ENCODE peak calls at places on chromosomes 11 and 22, in four cellular contexts. T is HepG2, I is SK-N-SH, W is K562. J is an unnamed sample.

GRCh38 chr11:36300651-36301050 is 4.6 kb downstream of the PRR5L start:
- DNase-seq in T (no peak), I (no peak), W (no peak), J (no peak)

GRCh38 chr11:100948936-100949335 is 180.7 kb downstream of the PGR start:
- DNase-seq in T (no peak), I (no peak), W (no peak), J (no peak)

GRCh38 chr11:126345759-126346585 is 9.5 kb upstream of the ST3GAL4 start:
- DNase-seq in T (no peak), I (no peak), W (peak; percentile 83), J (no peak)

GRCh38 chr11:15580056-15580774 is 465.5 kb downstream of the INSC start:
- DNase-seq in T (no peak), I (no peak), W (peak; percentile 48), J (no peak)

GRCh38 chr11:11966354-11966741 is 42.1 kb downstream of the DKK3 start:
- DNase-seq in T (no peak), I (no peak), W (no peak), J (no peak)

GRCh38 chr11:75214843-75215242 is 25.7 kb upstream of the TPBGL start:
- DNase-seq in T (no peak), I (peak; percentile 58), W (no peak), J (no peak)

GRCh38 chr22:17951315-17951714 is 73.0 kb downstream of the MICAL3 start:
- DNase-seq in T (peak; percentile 50), I (no peak), W (no peak), J (no peak)

GRCh38 chr11:133946541-133947297 is 10.0 kb downstream of the IGSF9B start:
- DNase-seq in T (no peak), I (peak; percentile 91), W (no peak), J (peak; percentile 43)

GRCh38 chr11:117809236-117810055 is 12.4 kb upstream of the DSCAML1 start:
- DNase-seq in T (no peak), I (peak; percentile 90), W (peak; percentile 76), J (peak; percentile 74)

GRCh38 chr11:36211735-36212430 is 77.3 kb downstream of the COMMD9 start:
- DNase-seq in T (no peak), I (peak; percentile 69), W (no peak), J (no peak)

GRCh38 chr22:24200616-24201212 is 19.4 kb downstream of the SUSD2 start:
- DNase-seq in T (peak; percentile 86), I (peak; percentile 6), W (no peak), J (no peak)
- TF ChIP-seq FOXJ3 in T (no peak), I (no peak), W (no peak), J (no peak)

DNA sequence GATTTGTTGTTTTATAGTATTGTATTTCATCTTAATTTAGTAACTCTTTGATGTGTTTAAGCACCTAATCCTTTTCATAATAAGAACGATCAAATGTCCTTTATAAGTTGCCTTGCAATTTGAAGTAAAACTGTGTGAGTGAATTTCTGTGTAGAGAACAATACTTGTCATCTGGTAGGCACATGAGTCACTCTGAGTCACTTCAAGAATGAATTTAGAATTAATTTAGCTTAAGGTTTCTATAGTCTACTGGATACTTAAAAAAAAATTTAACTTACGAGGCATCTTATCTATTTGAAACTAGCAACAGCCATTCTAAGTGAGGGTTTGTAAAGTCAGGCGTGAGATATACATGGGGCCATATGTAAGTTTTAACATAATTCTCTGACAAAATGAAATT is 85.0 kb downstream of the C22orf31 start:
- DNase-seq in T (no peak), I (no peak), W (no peak), J (no peak)
- TF ChIP-seq FOXJ3 in T (no peak), I (no peak), W (no peak), J (no peak)

DNA sequence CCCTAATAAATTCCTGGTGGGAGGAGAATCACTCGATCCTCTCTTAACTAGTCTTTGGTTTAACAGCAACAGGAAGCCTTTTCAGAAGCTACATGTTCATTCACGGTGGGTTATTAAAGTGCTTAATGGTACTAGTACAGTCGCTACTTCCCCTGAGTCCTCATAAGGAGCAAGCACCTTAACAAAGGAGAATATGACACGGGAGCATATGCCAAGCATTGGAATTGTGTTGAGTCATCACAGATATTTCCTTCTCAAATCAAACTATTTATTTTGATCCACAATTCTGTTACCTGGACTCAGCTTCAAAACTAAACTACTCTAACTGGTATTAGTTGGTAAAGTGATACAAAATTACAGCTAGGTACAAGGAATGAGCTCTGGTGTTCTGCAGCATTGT is 177.5 kb upstream of the CTSC start:
- DNase-seq in T (no peak), I (no peak), W (no peak), J (no peak)
- TF ChIP-seq FOXJ3 in T (no peak), I (no peak), W (no peak), J (no peak)

DNA sequence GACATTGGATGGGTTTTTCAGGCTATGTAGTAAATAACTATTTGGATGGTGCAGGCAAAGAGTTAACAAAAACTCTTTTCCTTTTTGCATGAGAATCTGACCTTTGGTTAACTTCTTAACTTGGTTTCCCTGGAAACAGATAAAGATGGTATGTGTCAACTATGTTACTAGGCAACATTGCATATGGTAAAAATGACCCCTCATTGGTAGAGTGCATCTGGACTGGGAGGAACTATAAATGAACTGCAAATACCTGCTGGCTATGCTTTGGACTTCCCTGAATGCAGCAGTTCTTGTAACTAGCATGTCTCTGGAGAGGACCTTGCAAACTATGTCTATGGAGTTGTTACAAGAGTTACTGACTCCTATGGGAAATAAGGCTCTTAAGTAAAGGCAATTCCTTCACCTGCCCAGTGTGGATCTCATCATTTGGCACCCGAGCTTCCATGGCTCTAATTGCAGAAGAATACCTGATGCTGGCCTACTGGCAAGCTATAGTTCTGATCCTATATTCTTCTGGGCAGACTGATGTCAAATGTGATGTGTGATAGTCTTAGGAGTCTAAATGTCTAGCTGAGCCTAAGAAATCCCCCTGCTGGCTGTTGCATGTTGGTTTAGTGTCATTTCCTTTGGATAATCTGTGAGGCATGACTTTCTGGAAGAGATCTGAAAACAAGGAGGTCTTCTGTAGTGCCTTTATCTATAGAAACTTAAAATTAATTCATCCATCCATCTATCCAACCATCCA is 126.7 kb upstream of the MTMR2 start:
- DNase-seq in T (peak; percentile 76), I (no peak), W (no peak), J (no peak)
- TF ChIP-seq FOXJ3 in T (no peak), I (no peak), W (no peak), J (no peak)

GRCh38 chr11:115993613-115994012 is 489.4 kb upstream of the CADM1 start:
- DNase-seq in T (no peak), I (no peak), W (no peak), J (no peak)

GRCh38 chr11:115985896-115986295 is 481.7 kb upstream of the CADM1 start:
- DNase-seq in T (no peak), I (no peak), W (no peak), J (no peak)

GRCh38 chr11:115984228-115984627 is 480.0 kb upstream of the CADM1 start:
- DNase-seq in T (no peak), I (no peak), W (no peak), J (no peak)

GRCh38 chr11:115990004-115990447 is 485.8 kb upstream of the CADM1 start:
- DNase-seq in T (no peak), I (peak; percentile 59), W (peak; percentile 66), J (peak; percentile 80)
- TF ChIP-seq FOXJ3 in T (no peak), I (no peak), W (no peak), J (no peak)

GRCh38 chr11:70486026-70486415 is 87.7 kb downstream of the CTTN start:
- DNase-seq in T (no peak), I (no peak), W (no peak), J (no peak)
- TF ChIP-seq FOXJ3 in T (no peak), I (no peak), W (no peak), J (no peak)

GRCh38 chr11:1163911-1164735 is 6.4 kb downstream of the MUC5AC start:
- DNase-seq in T (no peak), I (peak; percentile 26), W (no peak), J (peak; percentile 9)
- TF ChIP-seq FOXJ3 in T (no peak), I (no peak), W (no peak), J (no peak)

GRCh38 chr11:2781413-2782274 is 81.8 kb upstream of the KCNQ1OT1 start:
- DNase-seq in T (no peak), I (no peak), W (peak; percentile 18), J (peak; percentile 9)

GRCh38 chr11:2779981-2780849 is 80.4 kb upstream of the KCNQ1OT1 start:
- DNase-seq in T (peak; percentile 23), I (peak; percentile 71), W (peak; percentile 30), J (peak; percentile 7)

GRCh38 chr11:2780850-2781412 is 81.1 kb upstream of the KCNQ1OT1 start:
- DNase-seq in T (no peak), I (no peak), W (no peak), J (peak; percentile 5)

GRCh38 chr11:2782769-2783168 is 83.0 kb upstream of the KCNQ1OT1 start:
- DNase-seq in T (no peak), I (no peak), W (no peak), J (no peak)

DNA sequence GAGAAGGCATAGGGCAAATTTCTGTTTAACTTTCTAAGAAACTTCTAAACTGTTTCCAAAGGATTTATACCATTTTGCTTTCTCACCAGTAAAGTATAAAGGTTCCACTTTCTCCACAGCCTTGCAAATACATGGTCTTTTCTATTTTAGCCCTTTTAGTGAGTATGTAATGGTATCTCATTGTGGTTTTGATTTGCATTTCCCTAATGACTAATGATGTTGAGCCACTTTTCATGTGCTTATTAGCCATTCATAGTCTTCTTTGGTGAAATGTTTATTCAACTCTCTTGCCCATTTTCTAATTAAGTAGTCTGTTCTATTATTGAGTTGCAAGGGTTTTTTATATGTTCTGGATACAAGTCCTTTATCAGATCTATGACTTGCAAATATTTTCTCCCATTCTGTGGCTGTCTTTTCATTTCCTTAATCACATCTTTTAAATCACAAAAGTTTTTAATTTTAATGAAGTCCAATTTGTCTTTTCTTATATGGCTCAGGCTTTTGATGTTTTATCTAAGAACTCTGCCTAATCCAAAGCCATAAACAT is 83.8 kb upstream of the KCNQ1OT1 start:
- DNase-seq in T (no peak), I (no peak), W (no peak), J (no peak)
- TF ChIP-seq FOXJ3 in T (no peak), I (no peak), W (no peak), J (no peak)

J was measured in WTC11.